ENCODE peak calls at places on chromosomes 11 and 22, in nine cellular contexts. B is Kasumi-1; O is IMR-90; I is cardiac muscle cell; M is germinal center; Z is neural progenitor cell; X is T-helper 2 cell; Y is colonic mucosa; H is stimulated activated naive CD8-positive, alpha-beta T cell treated with anti-CD3 and anti-CD28 coated beads, Interleukin-15, Interleukin-2, amounts not matched to agents 100 U/mL and 50 U/mL, for 24 hours. Q is an unnamed sample.

GRCh38 chr22:28268176-28268575 is 349.1 kb upstream of the PITPNB start:
- DNase-seq in B (no peak), O (no peak), I (no peak), M (no peak), Z (no peak), X (no peak), Y (no peak), H (no peak), Q (no peak)

GRCh38 chr11:134270250-134270714 is 5.9 kb upstream of the GLB1L3 start:
- DNase-seq in B (no peak), O (no peak), I (no peak), M (no peak), Z (peak; percentile 52), X (peak; percentile 16), Y (no peak), H (no peak), Q (no peak)

GRCh38 chr11:125916683-125917337 is 12.5 kb downstream of the DDX25 start:
- DNase-seq in B (no peak), O (no peak), I (no peak), M (no peak), Z (no peak), X (no peak), Y (peak; percentile 85), H (no peak), Q (no peak)

GRCh38 chr22:30038219-30038618 is 42.0 kb upstream of the HORMAD2 start:
- DNase-seq in B (no peak), O (peak; percentile 71), I (peak; percentile 84), M (no peak), Z (no peak), X (no peak), Y (no peak), H (no peak), Q (no peak)

GRCh38 chr22:31857247-31857646 is 87.1 kb upstream of the YWHAH start:
- DNase-seq in B (no peak), O (no peak), I (no peak), M (no peak), Z (peak; percentile 88), X (no peak), Y (peak; percentile 37), H (no peak), Q (no peak)

GRCh38 chr11:66950113-66950535 is 8.1 kb downstream of the PC start:
- DNase-seq in B (no peak), O (peak; percentile 94), I (peak; percentile 63), M (no peak), Z (no peak), X (no peak), Y (peak; percentile 52), H (peak; percentile 15), Q (no peak)

GRCh38 chr11:67050139-67050538 is 6.5 kb upstream of the RHOD start:
- DNase-seq in B (no peak), O (no peak), I (no peak), M (no peak), Z (no peak), X (no peak), Y (no peak), H (no peak), Q (no peak)

GRCh38 chr22:50086526-50086925 is 1.3 kb upstream of the MLC1 start:
- DNase-seq in B (no peak), O (peak; percentile 74), I (peak; percentile 82), M (no peak), Z (no peak), X (no peak), Y (no peak), H (no peak), Q (no peak)

GRCh38 chr11:16891964-16892363 is 122.2 kb downstream of the PLEKHA7 start:
- DNase-seq in B (no peak), O (peak; percentile 70), I (peak; percentile 46), M (no peak), Z (no peak), X (no peak), Y (no peak), H (no peak), Q (peak; percentile 93)

GRCh38 chr11:124740277-124740882 is 638 bp downstream of the NRGN start:
- DNase-seq in B (peak; percentile 82), O (no peak), I (no peak), M (peak; percentile 65), Z (peak; percentile 53), X (peak; percentile 29), Y (no peak), H (peak; percentile 70), Q (no peak)

GRCh38 chr11:3044004-3044403 is 13.2 kb downstream of the CARS1 start:
- DNase-seq in B (no peak), O (peak; percentile 24), I (peak; percentile 47), M (no peak), Z (no peak), X (no peak), Y (no peak), H (no peak), Q (no peak)

GRCh38 chr11:115678942-115679341 is 174.7 kb upstream of the CADM1 start:
- DNase-seq in B (no peak), O (no peak), I (peak; percentile 16), M (no peak), Z (peak; percentile 67), X (no peak), Y (peak; percentile 60), H (no peak), Q (no peak)

GRCh38 chr22:20641919-20642579 is 131.9 kb upstream of the SERPIND1 start:
- DNase-seq in B (no peak), O (no peak), I (no peak), M (no peak), Z (no peak), X (no peak), Y (no peak), H (no peak), Q (no peak)

GRCh38 chr11:105092255-105093239 is 47.0 kb downstream of the CARD18 start:
- DNase-seq in B (peak; percentile 18), O (peak; percentile 20), I (peak; percentile 25), M (no peak), Z (no peak), X (no peak), Y (no peak), H (no peak), Q (peak; percentile 84)

GRCh38 chr11:83019888-83020579 is 51.7 kb downstream of the RAB30 start:
- DNase-seq in B (no peak), O (no peak), I (no peak), M (no peak), Z (no peak), X (no peak), Y (no peak), H (no peak), Q (no peak)

GRCh38 chr11:128757235-128757711 is 63.4 kb downstream of the FLI1 start:
- DNase-seq in B (peak; percentile 95), O (peak; percentile 48), I (peak; percentile 71), M (peak; percentile 80), Z (no peak), X (peak; percentile 67), Y (peak; percentile 43), H (peak; percentile 67), Q (no peak)

GRCh38 chr11:2466869-2467694 is 22.3 kb downstream of the KCNQ1 start:
- DNase-seq in B (peak; percentile 78), O (no peak), I (no peak), M (no peak), Z (no peak), X (peak; percentile 69), Y (peak; percentile 49), H (peak; percentile 56), Q (peak; percentile 3)

GRCh38 chr11:14972581-14973490 is 685 bp upstream of the CALCA start:
- DNase-seq in B (no peak), O (no peak), I (no peak), M (no peak), Z (peak; percentile 15), X (no peak), Y (no peak), H (peak; percentile 21), Q (no peak)

GRCh38 chr11:32893947-32894827 is 1.6 kb downstream of the QSER1 start:
- DNase-seq in B (peak; percentile 79), O (peak; percentile 82), I (peak; percentile 88), M (peak; percentile 43), Z (peak; percentile 69), X (no peak), Y (peak; percentile 67), H (peak; percentile 27), Q (peak; percentile 33)

GRCh38 chr11:20070459-20070858 is 89.8 kb downstream of the DBX1 start:
- DNase-seq in B (no peak), O (peak; percentile 74), I (no peak), M (no peak), Z (no peak), X (no peak), Y (no peak), H (no peak), Q (no peak)

GRCh38 chr11:27618591-27618990 is 81.7 kb downstream of the BDNF start:
- DNase-seq in B (peak; percentile 84), O (no peak), I (no peak), M (no peak), Z (no peak), X (no peak), Y (no peak), H (no peak), Q (no peak)

GRCh38 chr11:5690216-5690615 is 626 bp downstream of the TRIM22 start:
- DNase-seq in B (no peak), O (peak; percentile 40), I (peak; percentile 52), M (no peak), Z (peak; percentile 8), X (no peak), Y (no peak), H (no peak), Q (no peak)

GRCh38 chr11:122439911-122440782 is 215.4 kb upstream of the UBASH3B start:
- DNase-seq in B (no peak), O (peak; percentile 45), I (peak; percentile 70), M (no peak), Z (peak; percentile 79), X (no peak), Y (no peak), H (no peak), Q (peak; percentile 3)

GRCh38 chr11:122240621-122241020 is 124.6 kb upstream of the BLID start:
- DNase-seq in B (no peak), O (no peak), I (no peak), M (no peak), Z (no peak), X (no peak), Y (no peak), H (no peak), Q (no peak)

GRCh38 chr11:76919887-76920746 is 59.4 kb downstream of the ACER3 start:
- DNase-seq in B (peak; percentile 92), O (peak; percentile 81), I (peak; percentile 92), M (peak; percentile 73), Z (peak; percentile 89), X (peak; percentile 42), Y (peak; percentile 89), H (peak; percentile 59), Q (peak; percentile 71)

GRCh38 chr11:25734592-25735211 is 597.2 kb upstream of the ANO3 start:
- DNase-seq in B (peak; percentile 31), O (peak; percentile 19), I (peak; percentile 42), M (no peak), Z (peak; percentile 65), X (no peak), Y (no peak), H (no peak), Q (peak; percentile 17)

GRCh38 chr22:19606332-19607197 is 82.4 kb upstream of the CLDN5 start:
- DNase-seq in B (no peak), O (no peak), I (no peak), M (no peak), Z (no peak), X (no peak), Y (no peak), H (no peak), Q (no peak)

GRCh38 chr22:35749808-35750207 is 32.1 kb downstream of the APOL5 start:
- DNase-seq in B (no peak), O (no peak), I (no peak), M (peak; percentile 65), Z (no peak), X (no peak), Y (no peak), H (peak; percentile 10), Q (no peak)

GRCh38 chr22:17922925-17923898 is 101.1 kb downstream of the MICAL3 start:
- DNase-seq in B (no peak), O (peak; percentile 89), I (peak; percentile 89), M (no peak), Z (no peak), X (no peak), Y (no peak), H (no peak), Q (peak; percentile 50)